ENCODE peak calls at places on chromosome 19, in eight cellular contexts. One of them, this sample, is unnamed.

GRCh38 chr19:30450101-30450500 is 77.9 kb downstream of the ZNF536 start:
- DNase-seq in endodermal cell: peak
- DNase-seq in cardiac fibroblast: peak
- DNase-seq in fibroblast of lung: peak
- DNase-seq in heart left ventricle: no peak
- DNase-seq in BE2C: peak
- DNase-seq in body of pancreas: no peak
- DNase-seq in A549: no peak
- DNase-seq in this sample: no peak

GRCh38 chr19:20661150-20661819 is at the start of gene ZNF626:
- DNase-seq in endodermal cell: peak
- DNase-seq in cardiac fibroblast: peak
- DNase-seq in fibroblast of lung: peak
- DNase-seq in heart left ventricle: peak
- DNase-seq in BE2C: peak
- DNase-seq in body of pancreas: peak
- DNase-seq in A549: no peak
- DNase-seq in this sample: peak

GRCh38 chr19:46716672-46717033 is 261 bp downstream of the PRKD2 start:
- DNase-seq in endodermal cell: no peak
- DNase-seq in cardiac fibroblast: no peak
- DNase-seq in fibroblast of lung: no peak
- DNase-seq in heart left ventricle: no peak
- DNase-seq in BE2C: no peak
- DNase-seq in body of pancreas: no peak
- DNase-seq in A549: no peak
- DNase-seq in this sample: no peak

GRCh38 chr19:40862785-40863184 is 12.5 kb upstream of the CYP2A6 start:
- DNase-seq in endodermal cell: no peak
- DNase-seq in cardiac fibroblast: peak
- DNase-seq in fibroblast of lung: no peak
- DNase-seq in heart left ventricle: no peak
- DNase-seq in BE2C: no peak
- DNase-seq in body of pancreas: no peak
- DNase-seq in A549: peak
- DNase-seq in this sample: peak

GRCh38 chr19:2309734-2310362 is 1.9 kb upstream of the LINGO3 start:
- DNase-seq in endodermal cell: no peak
- DNase-seq in cardiac fibroblast: no peak
- DNase-seq in fibroblast of lung: peak
- DNase-seq in heart left ventricle: no peak
- DNase-seq in BE2C: peak
- DNase-seq in body of pancreas: peak
- DNase-seq in A549: peak
- DNase-seq in this sample: no peak

GRCh38 chr19:7559102-7559501 is 23.6 kb downstream of the PNPLA6 start:
- DNase-seq in endodermal cell: no peak
- DNase-seq in cardiac fibroblast: no peak
- DNase-seq in fibroblast of lung: no peak
- DNase-seq in heart left ventricle: no peak
- DNase-seq in BE2C: no peak
- DNase-seq in body of pancreas: no peak
- DNase-seq in A549: peak
- DNase-seq in this sample: no peak

GRCh38 chr19:40255619-40256166 is 29.2 kb upstream of the CCNP start:
- DNase-seq in endodermal cell: peak
- DNase-seq in cardiac fibroblast: no peak
- DNase-seq in fibroblast of lung: no peak
- DNase-seq in heart left ventricle: peak
- DNase-seq in BE2C: no peak
- DNase-seq in body of pancreas: no peak
- DNase-seq in A549: no peak
- DNase-seq in this sample: no peak

GRCh38 chr19:55447421-55448174 is 4.5 kb upstream of the SHISA7 start:
- DNase-seq in endodermal cell: no peak
- DNase-seq in cardiac fibroblast: peak
- DNase-seq in fibroblast of lung: no peak
- DNase-seq in heart left ventricle: no peak
- DNase-seq in BE2C: peak
- DNase-seq in body of pancreas: no peak
- DNase-seq in A549: peak
- DNase-seq in this sample: no peak

GRCh38 chr19:18128044-18128443 is 24.9 kb upstream of the PIK3R2 start:
- DNase-seq in endodermal cell: no peak
- DNase-seq in cardiac fibroblast: no peak
- DNase-seq in fibroblast of lung: no peak
- DNase-seq in heart left ventricle: no peak
- DNase-seq in BE2C: no peak
- DNase-seq in body of pancreas: no peak
- DNase-seq in A549: no peak
- DNase-seq in this sample: no peak

GRCh38 chr19:21569497-21569870 is 64.1 kb downstream of the ZNF429 start:
- DNase-seq in endodermal cell: no peak
- DNase-seq in cardiac fibroblast: peak
- DNase-seq in fibroblast of lung: peak
- DNase-seq in heart left ventricle: peak
- DNase-seq in BE2C: no peak
- DNase-seq in body of pancreas: peak
- DNase-seq in A549: no peak
- DNase-seq in this sample: no peak

GRCh38 chr19:35088514-35088913 is 27.1 kb upstream of the FXYD3 start:
- DNase-seq in endodermal cell: no peak
- DNase-seq in cardiac fibroblast: peak
- DNase-seq in fibroblast of lung: peak
- DNase-seq in heart left ventricle: no peak
- DNase-seq in BE2C: no peak
- DNase-seq in body of pancreas: no peak
- DNase-seq in A549: peak
- DNase-seq in this sample: peak

GRCh38 chr19:16044746-16045145 is 31.5 kb upstream of the TPM4 start:
- DNase-seq in endodermal cell: no peak
- DNase-seq in cardiac fibroblast: no peak
- DNase-seq in fibroblast of lung: no peak
- DNase-seq in heart left ventricle: no peak
- DNase-seq in BE2C: no peak
- DNase-seq in body of pancreas: no peak
- DNase-seq in A549: no peak
- DNase-seq in this sample: no peak

GRCh38 chr19:50565984-50566903 is 2.0 kb downstream of the LRRC4B start:
- DNase-seq in endodermal cell: peak
- DNase-seq in cardiac fibroblast: no peak
- DNase-seq in fibroblast of lung: no peak
- DNase-seq in heart left ventricle: no peak
- DNase-seq in BE2C: no peak
- DNase-seq in body of pancreas: no peak
- DNase-seq in A549: no peak
- DNase-seq in this sample: no peak

GRCh38 chr19:44955500-44956439 is 590 bp downstream of the CLPTM1 start:
- DNase-seq in endodermal cell: no peak
- DNase-seq in cardiac fibroblast: no peak
- DNase-seq in fibroblast of lung: peak
- DNase-seq in heart left ventricle: no peak
- DNase-seq in BE2C: no peak
- DNase-seq in body of pancreas: no peak
- DNase-seq in A549: no peak
- DNase-seq in this sample: no peak

GRCh38 chr19:11151181-11151580 is 4.4 kb downstream of the SPC24 start:
- DNase-seq in endodermal cell: no peak
- DNase-seq in cardiac fibroblast: peak
- DNase-seq in fibroblast of lung: no peak
- DNase-seq in heart left ventricle: no peak
- DNase-seq in BE2C: no peak
- DNase-seq in body of pancreas: no peak
- DNase-seq in A549: no peak
- DNase-seq in this sample: no peak

GRCh38 chr19:38693380-38694223 is 46.2 kb downstream of the ACTN4 start:
- DNase-seq in endodermal cell: peak
- DNase-seq in cardiac fibroblast: peak
- DNase-seq in fibroblast of lung: peak
- DNase-seq in heart left ventricle: no peak
- DNase-seq in BE2C: no peak
- DNase-seq in body of pancreas: peak
- DNase-seq in A549: peak
- DNase-seq in this sample: peak

GRCh38 chr19:11168568-11168967 is 13.0 kb upstream of the SPC24 start:
- DNase-seq in endodermal cell: no peak
- DNase-seq in cardiac fibroblast: peak
- DNase-seq in fibroblast of lung: peak
- DNase-seq in heart left ventricle: no peak
- DNase-seq in BE2C: no peak
- DNase-seq in body of pancreas: no peak
- DNase-seq in A549: peak
- DNase-seq in this sample: peak

GRCh38 chr19:46133101-46133627 is 8.7 kb upstream of the IGFL3 start:
- DNase-seq in endodermal cell: peak
- DNase-seq in cardiac fibroblast: peak
- DNase-seq in fibroblast of lung: peak
- DNase-seq in heart left ventricle: no peak
- DNase-seq in BE2C: no peak
- DNase-seq in body of pancreas: peak
- DNase-seq in A549: peak
- DNase-seq in this sample: peak

GRCh38 chr19:10655457-10656312 is 1.5 kb downstream of the ILF3 start:
- DNase-seq in endodermal cell: peak
- DNase-seq in cardiac fibroblast: peak
- DNase-seq in fibroblast of lung: peak
- DNase-seq in heart left ventricle: no peak
- DNase-seq in BE2C: peak
- DNase-seq in body of pancreas: peak
- DNase-seq in A549: peak
- DNase-seq in this sample: no peak

GRCh38 chr19:45045671-45046353 is 7.0 kb downstream of the CLASRP start:
- DNase-seq in endodermal cell: no peak
- DNase-seq in cardiac fibroblast: no peak
- DNase-seq in fibroblast of lung: no peak
- DNase-seq in heart left ventricle: no peak
- DNase-seq in BE2C: no peak
- DNase-seq in body of pancreas: peak
- DNase-seq in A549: no peak
- DNase-seq in this sample: no peak

GRCh38 chr19:9500796-9501195 is 2.4 kb upstream of the ZNF560 start:
- DNase-seq in endodermal cell: no peak
- DNase-seq in cardiac fibroblast: no peak
- DNase-seq in fibroblast of lung: no peak
- DNase-seq in heart left ventricle: no peak
- DNase-seq in BE2C: no peak
- DNase-seq in body of pancreas: no peak
- DNase-seq in A549: no peak
- DNase-seq in this sample: no peak

GRCh38 chr19:9494096-9494495 is 4.3 kb downstream of the ZNF560 start:
- DNase-seq in endodermal cell: no peak
- DNase-seq in cardiac fibroblast: no peak
- DNase-seq in fibroblast of lung: no peak
- DNase-seq in heart left ventricle: no peak
- DNase-seq in BE2C: no peak
- DNase-seq in body of pancreas: no peak
- DNase-seq in A549: no peak
- DNase-seq in this sample: no peak

DNA sequence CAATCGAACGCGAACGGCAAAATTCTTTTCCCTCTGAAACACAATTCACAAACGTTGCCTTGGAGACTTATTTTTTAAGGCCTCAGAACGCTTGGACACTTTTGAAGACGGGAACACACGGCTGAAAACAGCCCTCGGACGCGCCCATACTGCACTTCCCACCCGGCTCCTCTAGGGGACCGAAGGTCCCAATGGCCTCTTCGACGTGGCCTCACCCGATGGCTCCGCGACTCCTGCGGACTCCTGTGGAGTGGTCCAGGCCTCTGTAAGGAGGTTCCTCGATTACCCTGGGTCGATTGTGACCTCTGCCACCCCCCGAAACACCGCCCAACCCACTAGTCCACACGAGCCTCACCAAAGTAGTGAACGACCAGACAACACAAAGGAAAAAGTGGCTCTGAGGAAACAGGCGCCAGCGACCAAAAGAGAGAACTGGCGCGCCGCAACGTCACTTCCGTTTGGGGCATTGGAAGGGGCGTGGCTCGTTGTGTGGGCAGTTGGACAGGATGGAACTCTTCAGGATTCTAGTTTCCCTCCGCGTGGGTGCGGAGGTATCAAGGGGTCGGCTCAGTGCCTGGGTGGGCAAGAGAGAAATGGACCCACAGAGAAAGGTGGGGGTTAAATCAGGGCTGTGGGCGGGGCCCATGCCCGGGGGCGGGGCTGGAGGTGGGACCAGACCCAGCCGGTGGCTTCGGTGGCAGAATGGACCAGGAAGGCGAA is at the start of gene ZNF560:
- DNase-seq in endodermal cell: peak
- DNase-seq in cardiac fibroblast: peak
- DNase-seq in fibroblast of lung: peak
- DNase-seq in heart left ventricle: peak
- DNase-seq in BE2C: peak
- DNase-seq in body of pancreas: no peak
- DNase-seq in A549: no peak
- DNase-seq in this sample: no peak
- TF ChIP-seq CTCF in endodermal cell: peak
- TF ChIP-seq CTCF in cardiac fibroblast: peak
- TF ChIP-seq CTCF in fibroblast of lung: peak
- TF ChIP-seq CTCF in heart left ventricle: no peak
- TF ChIP-seq CTCF in BE2C: peak
- TF ChIP-seq CTCF in body of pancreas: no peak
- TF ChIP-seq CTCF in A549: no peak
- TF ChIP-seq CTCF in this sample: peak

GRCh38 chr19:13507053-13507611 is 853 bp upstream of the CACNA1A start:
- DNase-seq in endodermal cell: peak
- DNase-seq in cardiac fibroblast: no peak
- DNase-seq in fibroblast of lung: peak
- DNase-seq in heart left ventricle: no peak
- DNase-seq in BE2C: no peak
- DNase-seq in body of pancreas: no peak
- DNase-seq in A549: no peak
- DNase-seq in this sample: no peak
- H3K4me3 ChIP-seq in endodermal cell: no peak
- H3K4me3 ChIP-seq in cardiac fibroblast: no peak
- H3K4me3 ChIP-seq in fibroblast of lung: no peak
- H3K4me3 ChIP-seq in heart left ventricle: no peak
- H3K4me3 ChIP-seq in BE2C: no peak
- H3K4me3 ChIP-seq in body of pancreas: no peak
- H3K4me3 ChIP-seq in A549: no peak
- H3K4me3 ChIP-seq in this sample: no peak

DNA sequence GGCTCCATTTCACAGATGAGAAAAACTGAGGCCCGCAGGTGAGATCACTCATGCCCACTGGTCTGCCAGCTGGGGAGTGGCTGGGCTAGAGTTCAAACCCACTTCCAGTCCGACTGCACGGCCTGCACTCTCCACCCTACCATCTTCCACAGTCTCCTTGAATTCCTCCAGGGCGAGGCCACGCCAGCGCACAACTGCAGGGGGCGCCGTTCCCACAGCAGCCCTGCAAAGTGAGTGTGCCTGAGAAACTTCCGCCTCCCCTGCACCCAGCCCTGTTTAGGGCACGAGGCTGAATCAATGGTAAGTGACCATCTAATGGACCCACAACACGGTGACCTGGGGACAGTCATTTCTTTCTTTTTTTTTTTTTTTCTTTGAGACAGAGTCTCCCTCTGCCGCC is 829 bp upstream of the ATCAY start:
- DNase-seq in endodermal cell: no peak
- DNase-seq in cardiac fibroblast: no peak
- DNase-seq in fibroblast of lung: no peak
- DNase-seq in heart left ventricle: no peak
- DNase-seq in BE2C: no peak
- DNase-seq in body of pancreas: no peak
- DNase-seq in A549: peak
- DNase-seq in this sample: no peak
- TF ChIP-seq CTCF in endodermal cell: peak
- TF ChIP-seq CTCF in cardiac fibroblast: no peak
- TF ChIP-seq CTCF in fibroblast of lung: no peak
- TF ChIP-seq CTCF in heart left ventricle: no peak
- TF ChIP-seq CTCF in BE2C: peak
- TF ChIP-seq CTCF in body of pancreas: no peak
- TF ChIP-seq CTCF in A549: peak
- TF ChIP-seq CTCF in this sample: peak

GRCh38 chr19:19634516-19635312 is 6.7 kb upstream of the LPAR2 start:
- DNase-seq in endodermal cell: no peak
- DNase-seq in cardiac fibroblast: no peak
- DNase-seq in fibroblast of lung: no peak
- DNase-seq in heart left ventricle: no peak
- DNase-seq in BE2C: no peak
- DNase-seq in body of pancreas: no peak
- DNase-seq in A549: no peak
- DNase-seq in this sample: no peak
- H3K4me3 ChIP-seq in endodermal cell: no peak
- H3K4me3 ChIP-seq in cardiac fibroblast: no peak
- H3K4me3 ChIP-seq in fibroblast of lung: no peak
- H3K4me3 ChIP-seq in heart left ventricle: no peak
- H3K4me3 ChIP-seq in BE2C: no peak
- H3K4me3 ChIP-seq in body of pancreas: no peak
- H3K4me3 ChIP-seq in A549: no peak
- H3K4me3 ChIP-seq in this sample: no peak

This sample was measured in HFF-Myc.